ENCODE peak calls at places on chromosomes 16 and 17, in eight cellular contexts. E is bronchial epithelial cell; Y is HS-5; G is left colon; A is activated effector memory CD4-positive, alpha-beta T cell treated with anti-CD3 and anti-CD28 coated beads, Interleukin-2, amount 50 U/mL, for 16 hours; B is lower lobe of right lung; S is aorta; T is GM13976. V is an unnamed sample.

GRCh38 chr17:76076765-76077581 is 2.0 kb upstream of the ZACN start:
- DNase-seq in E (no peak), T (peak; percentile 49), A (peak; percentile 74), B (no peak), G (peak; percentile 26), S (no peak), Y (no peak), V (no peak)

GRCh38 chr17:1967092-1967662 is 58.0 kb downstream of the RTN4RL1 start:
- DNase-seq in E (peak; percentile 13), G (no peak), T (no peak), Y (no peak), S (no peak), B (no peak), A (no peak), V (no peak)

GRCh38 chr17:12959441-12959840 is 58.4 kb downstream of the ELAC2 start:
- DNase-seq in S (no peak), E (peak; percentile 34), T (no peak), B (no peak), A (no peak), G (no peak), Y (peak; percentile 41), V (no peak)

GRCh38 chr16:58485184-58485887 is 14.6 kb upstream of the NDRG4 start:
- DNase-seq in S (no peak), G (no peak), T (no peak), A (no peak), Y (no peak), B (no peak), E (no peak), V (no peak)

GRCh38 chr16:89273741-89274472 is 56.4 kb downstream of the ZNF778 start:
- DNase-seq in A (no peak), T (no peak), S (no peak), Y (no peak), E (no peak), G (no peak), B (no peak), V (no peak)

GRCh38 chr17:5182597-5183409 is 8.9 kb downstream of the ZNF594 start:
- DNase-seq in G (no peak), E (no peak), S (no peak), Y (no peak), B (no peak), T (no peak), A (no peak), V (no peak)

GRCh38 chr17:17750881-17751280 is 69.6 kb downstream of the RAI1 start:
- DNase-seq in E (no peak), T (peak; percentile 77), S (no peak), B (no peak), A (peak; percentile 67), G (no peak), Y (no peak), V (no peak)

GRCh38 chr16:11087691-11088431 is 143.5 kb downstream of the CLEC16A start:
- DNase-seq in S (no peak), T (no peak), E (no peak), G (no peak), Y (no peak), B (no peak), A (peak; percentile 80), V (no peak)

GRCh38 chr16:20681821-20682736 is 15.4 kb downstream of the ACSM1 start:
- DNase-seq in E (no peak), T (no peak), Y (no peak), A (no peak), B (no peak), S (no peak), G (no peak), V (no peak)

GRCh38 chr17:29911641-29912177 is 18.3 kb downstream of the SSH2 start:
- DNase-seq in A (no peak), B (no peak), T (no peak), E (no peak), S (no peak), Y (no peak), G (no peak), V (no peak)

GRCh38 chr16:72990003-72990521 is 57.9 kb downstream of the ZFHX3 start:
- DNase-seq in G (peak; percentile 45), Y (no peak), S (peak; percentile 81), T (no peak), B (no peak), A (peak; percentile 27), E (no peak), V (no peak)

GRCh38 chr16:28924399-28924761 is 658 bp downstream of the RABEP2 start:
- DNase-seq in Y (no peak), G (no peak), E (no peak), A (no peak), T (no peak), B (no peak), S (no peak), V (no peak)

GRCh38 chr17:9368631-9369030 is 207.0 kb downstream of the STX8 start:
- DNase-seq in A (no peak), E (peak; percentile 13), G (no peak), T (no peak), Y (no peak), B (no peak), S (no peak), V (no peak)

GRCh38 chr16:80174416-80174815 is 366.4 kb upstream of the DYNLRB2 start:
- DNase-seq in E (peak; percentile 88), B (no peak), G (no peak), T (no peak), A (no peak), S (no peak), Y (peak; percentile 45), V (no peak)

GRCh38 chr17:35752471-35752870 is 568 bp downstream of the GAS2L2 start:
- DNase-seq in E (no peak), B (no peak), G (no peak), T (no peak), S (no peak), A (no peak), Y (no peak), V (no peak)

GRCh38 chr17:73772107-73772705 is 128.0 kb upstream of the SDK2 start:
- DNase-seq in B (no peak), A (no peak), T (no peak), Y (no peak), G (no peak), S (no peak), E (no peak), V (no peak)

GRCh38 chr17:34569591-34569990 is 9.8 kb upstream of the TMEM132E start:
- DNase-seq in B (no peak), T (no peak), A (no peak), S (no peak), E (no peak), Y (no peak), G (no peak), V (no peak)

V was measured in SK-N-DZ.